ENCODE peak calls at places on chromosomes 4 and X, in nine cellular contexts. One of them, this sample, is unnamed.

GRCh38 chrX:826448-826847 is 195.9 kb downstream of the SHOX start:
- DNase-seq in right lobe of liver: no peak
- DNase-seq in breast epithelium: no peak
- DNase-seq in type B pancreatic cell: no peak
- DNase-seq in GM12864: no peak
- DNase-seq in lower leg skin: no peak
- DNase-seq in CD4-positive, alpha-beta T cell: no peak
- DNase-seq in AG09309: no peak
- DNase-seq in stomach: no peak
- DNase-seq in this sample: no peak

GRCh38 chr4:112604590-112604989 is 32.1 kb downstream of the ZGRF1 start:
- DNase-seq in right lobe of liver: no peak
- DNase-seq in breast epithelium: no peak
- DNase-seq in type B pancreatic cell: no peak
- DNase-seq in GM12864: no peak
- DNase-seq in lower leg skin: peak
- DNase-seq in CD4-positive, alpha-beta T cell: no peak
- DNase-seq in AG09309: peak
- DNase-seq in stomach: no peak
- DNase-seq in this sample: peak

GRCh38 chr4:76325072-76325471 is 18.5 kb downstream of the STBD1 start:
- DNase-seq in right lobe of liver: no peak
- DNase-seq in breast epithelium: no peak
- DNase-seq in type B pancreatic cell: no peak
- DNase-seq in GM12864: no peak
- DNase-seq in lower leg skin: no peak
- DNase-seq in CD4-positive, alpha-beta T cell: no peak
- DNase-seq in AG09309: no peak
- DNase-seq in stomach: no peak
- DNase-seq in this sample: no peak

GRCh38 chr4:143360838-143361237 is 24.2 kb downstream of the GAB1 start:
- DNase-seq in right lobe of liver: no peak
- DNase-seq in breast epithelium: no peak
- DNase-seq in type B pancreatic cell: no peak
- DNase-seq in GM12864: no peak
- DNase-seq in lower leg skin: no peak
- DNase-seq in CD4-positive, alpha-beta T cell: no peak
- DNase-seq in AG09309: no peak
- DNase-seq in stomach: no peak
- DNase-seq in this sample: no peak

GRCh38 chr4:153432971-153433752 is 33.0 kb upstream of the TMEM131L start:
- DNase-seq in right lobe of liver: peak
- DNase-seq in breast epithelium: peak
- DNase-seq in type B pancreatic cell: no peak
- DNase-seq in GM12864: peak
- DNase-seq in lower leg skin: peak
- DNase-seq in CD4-positive, alpha-beta T cell: peak
- DNase-seq in AG09309: peak
- DNase-seq in stomach: peak
- DNase-seq in this sample: peak

GRCh38 chr4:157072002-157072401 is 3.9 kb upstream of the GLRB start:
- DNase-seq in right lobe of liver: no peak
- DNase-seq in breast epithelium: no peak
- DNase-seq in type B pancreatic cell: no peak
- DNase-seq in GM12864: no peak
- DNase-seq in lower leg skin: no peak
- DNase-seq in CD4-positive, alpha-beta T cell: no peak
- DNase-seq in AG09309: no peak
- DNase-seq in stomach: no peak
- DNase-seq in this sample: no peak

GRCh38 chrX:1164322-1165288 is 47.8 kb downstream of the CRLF2 start:
- DNase-seq in right lobe of liver: no peak
- DNase-seq in breast epithelium: no peak
- DNase-seq in type B pancreatic cell: peak
- DNase-seq in GM12864: no peak
- DNase-seq in lower leg skin: no peak
- DNase-seq in CD4-positive, alpha-beta T cell: no peak
- DNase-seq in AG09309: no peak
- DNase-seq in stomach: no peak
- DNase-seq in this sample: peak

GRCh38 chr4:122576261-122577188 is 44.3 kb downstream of the IL21 start:
- DNase-seq in right lobe of liver: no peak
- DNase-seq in breast epithelium: no peak
- DNase-seq in type B pancreatic cell: no peak
- DNase-seq in GM12864: no peak
- DNase-seq in lower leg skin: no peak
- DNase-seq in CD4-positive, alpha-beta T cell: no peak
- DNase-seq in AG09309: peak
- DNase-seq in stomach: no peak
- DNase-seq in this sample: peak

GRCh38 chr4:26330186-26330787 is 9.5 kb downstream of the RBPJ start:
- DNase-seq in right lobe of liver: no peak
- DNase-seq in breast epithelium: no peak
- DNase-seq in type B pancreatic cell: no peak
- DNase-seq in GM12864: no peak
- DNase-seq in lower leg skin: no peak
- DNase-seq in CD4-positive, alpha-beta T cell: no peak
- DNase-seq in AG09309: no peak
- DNase-seq in stomach: no peak
- DNase-seq in this sample: peak

GRCh38 chr4:183443609-183444148 is 757 bp upstream of the CDKN2AIP start:
- DNase-seq in right lobe of liver: no peak
- DNase-seq in breast epithelium: no peak
- DNase-seq in type B pancreatic cell: no peak
- DNase-seq in GM12864: no peak
- DNase-seq in lower leg skin: no peak
- DNase-seq in CD4-positive, alpha-beta T cell: no peak
- DNase-seq in AG09309: no peak
- DNase-seq in stomach: no peak
- DNase-seq in this sample: no peak

GRCh38 chrX:111322231-111322855 is 52.1 kb upstream of the CAPN6 start:
- DNase-seq in right lobe of liver: no peak
- DNase-seq in breast epithelium: no peak
- DNase-seq in type B pancreatic cell: no peak
- DNase-seq in GM12864: no peak
- DNase-seq in lower leg skin: no peak
- DNase-seq in CD4-positive, alpha-beta T cell: no peak
- DNase-seq in AG09309: no peak
- DNase-seq in stomach: no peak
- DNase-seq in this sample: no peak

GRCh38 chr4:177321647-177322046 is 12.0 kb downstream of the NEIL3 start:
- DNase-seq in right lobe of liver: no peak
- DNase-seq in breast epithelium: no peak
- DNase-seq in type B pancreatic cell: no peak
- DNase-seq in GM12864: no peak
- DNase-seq in lower leg skin: no peak
- DNase-seq in CD4-positive, alpha-beta T cell: no peak
- DNase-seq in AG09309: no peak
- DNase-seq in stomach: no peak
- DNase-seq in this sample: no peak

GRCh38 chr4:169160825-169161224 is 109.9 kb downstream of the SH3RF1 start:
- DNase-seq in right lobe of liver: no peak
- DNase-seq in breast epithelium: no peak
- DNase-seq in type B pancreatic cell: no peak
- DNase-seq in GM12864: no peak
- DNase-seq in lower leg skin: no peak
- DNase-seq in CD4-positive, alpha-beta T cell: no peak
- DNase-seq in AG09309: no peak
- DNase-seq in stomach: no peak
- DNase-seq in this sample: no peak

GRCh38 chr4:57110635-57111546 is 706 bp upstream of the IGFBP7 start:
- DNase-seq in right lobe of liver: no peak
- DNase-seq in breast epithelium: peak
- DNase-seq in type B pancreatic cell: no peak
- DNase-seq in GM12864: no peak
- DNase-seq in lower leg skin: peak
- DNase-seq in CD4-positive, alpha-beta T cell: no peak
- DNase-seq in AG09309: no peak
- DNase-seq in stomach: peak
- DNase-seq in this sample: peak

GRCh38 chr4:173529505-173530325 is at the start of gene HAND2:
- DNase-seq in right lobe of liver: no peak
- DNase-seq in breast epithelium: no peak
- DNase-seq in type B pancreatic cell: peak
- DNase-seq in GM12864: no peak
- DNase-seq in lower leg skin: peak
- DNase-seq in CD4-positive, alpha-beta T cell: no peak
- DNase-seq in AG09309: no peak
- DNase-seq in stomach: no peak
- DNase-seq in this sample: no peak

GRCh38 chr4:101356928-101357327 is 9.6 kb upstream of the PPP3CA start:
- DNase-seq in right lobe of liver: peak
- DNase-seq in breast epithelium: no peak
- DNase-seq in type B pancreatic cell: no peak
- DNase-seq in GM12864: no peak
- DNase-seq in lower leg skin: no peak
- DNase-seq in CD4-positive, alpha-beta T cell: no peak
- DNase-seq in AG09309: peak
- DNase-seq in stomach: peak
- DNase-seq in this sample: no peak

GRCh38 chr4:185811509-185812364 is at the start of gene SORBS2:
- DNase-seq in right lobe of liver: peak
- DNase-seq in breast epithelium: peak
- DNase-seq in type B pancreatic cell: no peak
- DNase-seq in GM12864: peak
- DNase-seq in lower leg skin: no peak
- DNase-seq in CD4-positive, alpha-beta T cell: no peak
- DNase-seq in AG09309: no peak
- DNase-seq in stomach: peak
- DNase-seq in this sample: peak

GRCh38 chr4:148056879-148057278 is 325.0 kb downstream of the ARHGAP10 start:
- DNase-seq in right lobe of liver: peak
- DNase-seq in breast epithelium: peak
- DNase-seq in type B pancreatic cell: no peak
- DNase-seq in GM12864: peak
- DNase-seq in lower leg skin: peak
- DNase-seq in CD4-positive, alpha-beta T cell: peak
- DNase-seq in AG09309: peak
- DNase-seq in stomach: peak
- DNase-seq in this sample: peak

GRCh38 chr4:142846105-142846728 is at the start of gene INPP4B:
- DNase-seq in right lobe of liver: peak
- DNase-seq in breast epithelium: no peak
- DNase-seq in type B pancreatic cell: no peak
- DNase-seq in GM12864: no peak
- DNase-seq in lower leg skin: no peak
- DNase-seq in CD4-positive, alpha-beta T cell: peak
- DNase-seq in AG09309: no peak
- DNase-seq in stomach: peak
- DNase-seq in this sample: peak

GRCh38 chr4:33067221-33067620 is 2347.1 kb downstream of the PCDH7 start:
- DNase-seq in right lobe of liver: no peak
- DNase-seq in breast epithelium: no peak
- DNase-seq in type B pancreatic cell: no peak
- DNase-seq in GM12864: no peak
- DNase-seq in lower leg skin: no peak
- DNase-seq in CD4-positive, alpha-beta T cell: no peak
- DNase-seq in AG09309: no peak
- DNase-seq in stomach: no peak
- DNase-seq in this sample: no peak

GRCh38 chr4:164716901-164717300 is 37.0 kb upstream of the SMIM31 start:
- DNase-seq in right lobe of liver: no peak
- DNase-seq in breast epithelium: no peak
- DNase-seq in type B pancreatic cell: no peak
- DNase-seq in GM12864: no peak
- DNase-seq in lower leg skin: no peak
- DNase-seq in CD4-positive, alpha-beta T cell: no peak
- DNase-seq in AG09309: no peak
- DNase-seq in stomach: no peak
- DNase-seq in this sample: no peak

GRCh38 chr4:90051999-90052398 is 75.2 kb upstream of the CCSER1 start:
- DNase-seq in right lobe of liver: no peak
- DNase-seq in breast epithelium: no peak
- DNase-seq in type B pancreatic cell: no peak
- DNase-seq in GM12864: no peak
- DNase-seq in lower leg skin: no peak
- DNase-seq in CD4-positive, alpha-beta T cell: no peak
- DNase-seq in AG09309: no peak
- DNase-seq in stomach: no peak
- DNase-seq in this sample: no peak
- TF ChIP-seq CTCF in right lobe of liver: no peak
- TF ChIP-seq CTCF in breast epithelium: no peak
- TF ChIP-seq CTCF in type B pancreatic cell: no peak
- TF ChIP-seq CTCF in GM12864: no peak
- TF ChIP-seq CTCF in lower leg skin: no peak
- TF ChIP-seq CTCF in CD4-positive, alpha-beta T cell: no peak
- TF ChIP-seq CTCF in AG09309: no peak
- TF ChIP-seq CTCF in stomach: no peak
- TF ChIP-seq CTCF in this sample: no peak

GRCh38 chr4:49036528-49036927 is 50.5 kb downstream of the CWH43 start:
- DNase-seq in right lobe of liver: no peak
- DNase-seq in breast epithelium: no peak
- DNase-seq in type B pancreatic cell: no peak
- DNase-seq in GM12864: no peak
- DNase-seq in lower leg skin: no peak
- DNase-seq in CD4-positive, alpha-beta T cell: no peak
- DNase-seq in AG09309: no peak
- DNase-seq in stomach: no peak
- DNase-seq in this sample: no peak
- TF ChIP-seq CTCF in right lobe of liver: no peak
- TF ChIP-seq CTCF in breast epithelium: no peak
- TF ChIP-seq CTCF in type B pancreatic cell: no peak
- TF ChIP-seq CTCF in GM12864: no peak
- TF ChIP-seq CTCF in lower leg skin: no peak
- TF ChIP-seq CTCF in CD4-positive, alpha-beta T cell: no peak
- TF ChIP-seq CTCF in AG09309: no peak
- TF ChIP-seq CTCF in stomach: no peak
- TF ChIP-seq CTCF in this sample: no peak

DNA sequence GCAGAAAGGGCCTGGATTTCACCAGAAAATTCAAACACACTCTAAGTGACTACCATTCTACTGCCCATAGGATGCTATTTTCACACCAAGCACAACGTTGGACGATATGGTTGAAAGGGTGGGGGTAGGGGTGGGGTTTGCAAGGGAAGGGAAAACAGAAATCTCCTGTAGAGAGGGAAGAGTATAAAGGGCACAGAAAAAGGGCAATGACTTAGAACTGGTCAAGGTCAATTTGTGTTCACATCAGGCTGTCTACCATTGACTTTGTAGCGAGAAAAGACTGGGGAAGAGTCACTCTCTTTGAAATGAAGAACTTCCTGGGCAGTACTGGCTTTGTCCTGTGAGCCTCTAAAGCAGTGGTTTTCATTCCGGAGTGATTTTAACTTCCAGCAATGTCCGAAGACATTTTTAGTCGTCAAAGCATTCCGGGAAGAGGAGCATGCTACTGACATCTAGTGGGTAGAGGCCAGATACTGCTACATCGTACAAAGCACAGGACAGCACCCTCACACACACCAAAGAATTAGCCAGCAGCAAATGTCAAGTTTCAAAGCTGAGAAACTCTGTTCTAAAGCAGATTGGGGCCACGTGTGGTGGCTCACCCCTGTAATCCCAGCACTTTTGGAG is 48.4 kb upstream of the SLC7A3 start:
- DNase-seq in right lobe of liver: no peak
- DNase-seq in breast epithelium: no peak
- DNase-seq in type B pancreatic cell: no peak
- DNase-seq in GM12864: no peak
- DNase-seq in lower leg skin: no peak
- DNase-seq in CD4-positive, alpha-beta T cell: no peak
- DNase-seq in AG09309: peak
- DNase-seq in stomach: no peak
- DNase-seq in this sample: peak
- TF ChIP-seq CTCF in right lobe of liver: peak
- TF ChIP-seq CTCF in breast epithelium: no peak
- TF ChIP-seq CTCF in type B pancreatic cell: peak
- TF ChIP-seq CTCF in GM12864: peak
- TF ChIP-seq CTCF in lower leg skin: no peak
- TF ChIP-seq CTCF in CD4-positive, alpha-beta T cell: no peak
- TF ChIP-seq CTCF in AG09309: peak
- TF ChIP-seq CTCF in stomach: no peak
- TF ChIP-seq CTCF in this sample: no peak

GRCh38 chr4:145061325-145061920 is 36.6 kb downstream of the ANAPC10 start:
- DNase-seq in right lobe of liver: no peak
- DNase-seq in breast epithelium: no peak
- DNase-seq in type B pancreatic cell: no peak
- DNase-seq in GM12864: peak
- DNase-seq in lower leg skin: no peak
- DNase-seq in CD4-positive, alpha-beta T cell: no peak
- DNase-seq in AG09309: no peak
- DNase-seq in stomach: no peak
- DNase-seq in this sample: peak
- TF ChIP-seq CTCF in right lobe of liver: peak
- TF ChIP-seq CTCF in breast epithelium: peak
- TF ChIP-seq CTCF in type B pancreatic cell: peak
- TF ChIP-seq CTCF in GM12864: peak
- TF ChIP-seq CTCF in lower leg skin: no peak
- TF ChIP-seq CTCF in CD4-positive, alpha-beta T cell: peak
- TF ChIP-seq CTCF in AG09309: peak
- TF ChIP-seq CTCF in stomach: no peak
- TF ChIP-seq CTCF in this sample: peak